ENCODE peak calls at places on chromosomes 7 and 10, in ten cellular contexts. K, P, X, Z, E, G, R, Y, O and A are unnamed samples.

GRCh38 chr10:98664329-98665042 is 217.8 kb upstream of the HPS1 start:
- DNase-seq in K (peak), P (no peak), X (peak), Z (no peak), E (peak), G (peak), R (no peak), Y (no peak), O (no peak), A (peak)

GRCh38 chr7:134565643-134566136 is 16.8 kb downstream of the AKR1B15 start:
- DNase-seq in K (no peak), P (no peak), X (no peak), Z (no peak), E (no peak), G (no peak), R (no peak), Y (peak), O (no peak), A (no peak)

GRCh38 chr10:99908512-99908911 is 101.2 kb downstream of the DNMBP start:
- DNase-seq in K (no peak), P (no peak), X (no peak), Z (no peak), E (no peak), G (no peak), R (no peak), Y (no peak), O (no peak), A (no peak)

GRCh38 chr7:54810401-54810800 is 51.4 kb upstream of the SEC61G start:
- DNase-seq in K (no peak), P (no peak), X (no peak), Z (no peak), E (no peak), G (no peak), R (no peak), Y (no peak), O (no peak), A (no peak)

GRCh38 chr7:6271091-6271658 is 1.2 kb downstream of the CYTH3 start:
- DNase-seq in K (peak), P (no peak), X (no peak), Z (peak), E (no peak), G (no peak), R (no peak), Y (peak), O (peak), A (no peak)

GRCh38 chr7:10579561-10579960 is 394.1 kb upstream of the PHF14 start:
- DNase-seq in K (no peak), P (no peak), X (no peak), Z (no peak), E (no peak), G (no peak), R (no peak), Y (no peak), O (no peak), A (no peak)

GRCh38 chr7:55191926-55192692 is 173.0 kb upstream of the LANCL2 start:
- DNase-seq in K (no peak), P (no peak), X (no peak), Z (no peak), E (peak), G (no peak), R (no peak), Y (peak), O (no peak), A (no peak)

GRCh38 chr10:18571076-18571475 is 80.3 kb downstream of the NSUN6 start:
- DNase-seq in K (no peak), P (no peak), X (no peak), Z (no peak), E (no peak), G (no peak), R (no peak), Y (no peak), O (no peak), A (no peak)

GRCh38 chr7:92835140-92835850 is 1.1 kb downstream of the CDK6 start:
- DNase-seq in K (peak), P (peak), X (peak), Z (peak), E (no peak), G (peak), R (no peak), Y (peak), O (peak), A (peak)

GRCh38 chr10:99331207-99331803 is 2.1 kb downstream of the CNNM1 start:
- DNase-seq in K (no peak), P (no peak), X (peak), Z (no peak), E (no peak), G (no peak), R (no peak), Y (no peak), O (no peak), A (no peak)

GRCh38 chr10:26323219-26323618 is 106.6 kb downstream of the GAD2 start:
- DNase-seq in K (no peak), P (no peak), X (no peak), Z (no peak), E (no peak), G (no peak), R (no peak), Y (no peak), O (no peak), A (no peak)

GRCh38 chr7:124992881-124993562 is 63.4 kb upstream of the POT1 start:
- DNase-seq in K (no peak), P (no peak), X (no peak), Z (peak), E (no peak), G (peak), R (no peak), Y (no peak), O (no peak), A (no peak)

GRCh38 chr7:131105294-131105802 is 222.3 kb upstream of the MKLN1 start:
- DNase-seq in K (no peak), P (no peak), X (no peak), Z (no peak), E (no peak), G (no peak), R (no peak), Y (peak), O (no peak), A (no peak)

GRCh38 chr7:33392143-33392542 is 262.8 kb downstream of the BBS9 start:
- DNase-seq in K (no peak), P (no peak), X (no peak), Z (no peak), E (no peak), G (no peak), R (no peak), Y (no peak), O (no peak), A (no peak)

GRCh38 chr10:11339660-11340059 is 271.8 kb downstream of the USP6NL start:
- DNase-seq in K (no peak), P (no peak), X (no peak), Z (no peak), E (no peak), G (no peak), R (no peak), Y (no peak), O (no peak), A (no peak)

GRCh38 chr10:61899997-61900828 is 1.3 kb upstream of the ARID5B start:
- DNase-seq in K (peak), P (no peak), X (peak), Z (peak), E (no peak), G (peak), R (no peak), Y (peak), O (peak), A (peak)

GRCh38 chr7:46725838-46726237 is 804.8 kb upstream of the IGFBP3 start:
- DNase-seq in K (no peak), P (no peak), X (no peak), Z (no peak), E (no peak), G (no peak), R (no peak), Y (no peak), O (no peak), A (no peak)

GRCh38 chr7:138186951-138187351 is 110.7 kb downstream of the AKR1D1 start:
- DNase-seq in K (no peak), P (no peak), X (no peak), Z (no peak), E (no peak), G (no peak), R (no peak), Y (no peak), O (no peak), A (no peak)

GRCh38 chr7:52271663-52272062 is 763.8 kb upstream of the POM121L12 start:
- DNase-seq in K (no peak), P (no peak), X (no peak), Z (no peak), E (no peak), G (no peak), R (peak), Y (no peak), O (no peak), A (no peak)

GRCh38 chr7:105149827-105150226 is 135.8 kb downstream of the KMT2E start:
- DNase-seq in K (no peak), P (no peak), X (no peak), Z (no peak), E (no peak), G (no peak), R (no peak), Y (no peak), O (no peak), A (no peak)

GRCh38 chr10:86291616-86292340 is 74.8 kb downstream of the GRID1 start:
- DNase-seq in K (no peak), P (peak), X (no peak), Z (peak), E (peak), G (no peak), R (no peak), Y (peak), O (peak), A (no peak)

GRCh38 chr10:7596356-7596755 is 70.4 kb downstream of the ITIH5 start:
- DNase-seq in K (no peak), P (no peak), X (no peak), Z (no peak), E (no peak), G (no peak), R (no peak), Y (no peak), O (no peak), A (no peak)

GRCh38 chr10:100009283-100009792 is 409 bp downstream of the DNMBP start:
- DNase-seq in K (peak), P (no peak), X (peak), Z (peak), E (no peak), G (peak), R (no peak), Y (no peak), O (peak), A (no peak)

GRCh38 chr10:129500617-129501339 is 33.7 kb downstream of the MGMT start:
- DNase-seq in K (no peak), P (no peak), X (peak), Z (no peak), E (no peak), G (no peak), R (peak), Y (no peak), O (no peak), A (no peak)

GRCh38 chr10:9051328-9051974 is 997.0 kb downstream of the GATA3 start:
- DNase-seq in K (no peak), P (no peak), X (no peak), Z (no peak), E (no peak), G (no peak), R (no peak), Y (no peak), O (no peak), A (no peak)

GRCh38 chr7:138169441-138169851 is 93.2 kb downstream of the AKR1D1 start:
- DNase-seq in K (no peak), P (no peak), X (no peak), Z (no peak), E (no peak), G (no peak), R (no peak), Y (no peak), O (no peak), A (no peak)

GRCh38 chr7:107505997-107506682 is 36.3 kb downstream of the GPR22 start:
- DNase-seq in K (peak), P (no peak), X (peak), Z (peak), E (no peak), G (no peak), R (no peak), Y (no peak), O (no peak), A (no peak)

GRCh38 chr7:157150825-157151412 is 12.2 kb downstream of the UBE3C start:
- DNase-seq in K (no peak), P (no peak), X (peak), Z (no peak), E (peak), G (peak), R (no peak), Y (no peak), O (no peak), A (no peak)

GRCh38 chr7:77788327-77788902 is 9.8 kb downstream of the TMEM60 start:
- DNase-seq in K (no peak), P (no peak), X (no peak), Z (no peak), E (no peak), G (no peak), R (no peak), Y (no peak), O (no peak), A (no peak)

GRCh38 chr7:71801996-71802395 is 610.1 kb downstream of the CALN1 start:
- DNase-seq in K (no peak), P (no peak), X (no peak), Z (no peak), E (no peak), G (no peak), R (no peak), Y (no peak), O (no peak), A (no peak)

GRCh38 chr7:101258243-101258731 is 13.4 kb upstream of the FIS1 start:
- DNase-seq in K (no peak), P (no peak), X (no peak), Z (no peak), E (no peak), G (no peak), R (no peak), Y (no peak), O (no peak), A (no peak)

GRCh38 chr10:124239666-124240065 is 146.3 kb upstream of the CHST15 start:
- DNase-seq in K (peak), P (no peak), X (no peak), Z (peak), E (no peak), G (no peak), R (no peak), Y (no peak), O (no peak), A (no peak)

GRCh38 chr10:28686835-28687682 is 9.7 kb downstream of the BAMBI start:
- DNase-seq in K (no peak), P (no peak), X (no peak), Z (no peak), E (no peak), G (no peak), R (no peak), Y (no peak), O (no peak), A (no peak)

GRCh38 chr7:68733219-68734143 is 864.8 kb upstream of the AUTS2 start:
- DNase-seq in K (no peak), P (no peak), X (no peak), Z (no peak), E (no peak), G (no peak), R (no peak), Y (no peak), O (no peak), A (no peak)

GRCh38 chr10:27746364-27747095 is 911 bp upstream of the MKX start:
- DNase-seq in K (no peak), P (no peak), X (no peak), Z (no peak), E (no peak), G (no peak), R (no peak), Y (no peak), O (no peak), A (no peak)

DNA sequence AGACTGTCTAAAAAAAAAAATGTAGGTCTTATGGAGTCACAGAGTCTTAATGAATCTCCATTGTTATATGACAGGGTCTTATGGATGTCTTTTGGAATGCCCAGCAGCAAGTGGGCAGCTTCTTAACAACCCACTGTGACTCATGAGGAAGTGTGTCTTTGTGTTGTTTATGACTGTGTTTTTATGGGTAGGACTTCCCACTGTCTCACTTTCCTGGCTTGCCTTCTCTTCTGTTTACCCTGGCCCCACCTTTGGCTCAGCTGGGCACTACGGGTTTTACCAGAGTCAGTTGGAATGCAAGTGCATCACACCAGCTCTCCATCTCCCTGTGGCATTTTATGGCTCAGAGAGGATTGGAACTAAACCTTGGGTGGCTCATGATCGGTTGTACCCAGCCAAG is 580.5 kb downstream of the AUTS2 start:
- DNase-seq in K (peak), P (no peak), X (no peak), Z (no peak), E (no peak), G (no peak), R (no peak), Y (peak), O (no peak), A (no peak)
- TF ChIP-seq POLR2AphosphoS5 in K (no peak), P (no peak), X (no peak), Z (no peak), E (no peak), G (no peak), R (no peak), Y (no peak), O (no peak), A (no peak)

GRCh38 chr7:65980478-65981250 is 1.3 kb downstream of the GUSB start:
- DNase-seq in K (peak), P (peak), X (no peak), Z (peak), E (no peak), G (peak), R (peak), Y (peak), O (peak), A (peak)

GRCh38 chr7:65983965-65984654 is 2.1 kb upstream of the GUSB start:
- DNase-seq in K (no peak), P (peak), X (no peak), Z (no peak), E (no peak), G (no peak), R (no peak), Y (no peak), O (no peak), A (no peak)

GRCh38 chr7:65979583-65980477 is 2.2 kb downstream of the GUSB start:
- DNase-seq in K (no peak), P (peak), X (no peak), Z (no peak), E (no peak), G (peak), R (no peak), Y (no peak), O (peak), A (no peak)

GRCh38 chr7:65978891-65979582 is 3.0 kb downstream of the GUSB start:
- DNase-seq in K (no peak), P (peak), X (no peak), Z (no peak), E (no peak), G (no peak), R (no peak), Y (no peak), O (peak), A (no peak)

DNA sequence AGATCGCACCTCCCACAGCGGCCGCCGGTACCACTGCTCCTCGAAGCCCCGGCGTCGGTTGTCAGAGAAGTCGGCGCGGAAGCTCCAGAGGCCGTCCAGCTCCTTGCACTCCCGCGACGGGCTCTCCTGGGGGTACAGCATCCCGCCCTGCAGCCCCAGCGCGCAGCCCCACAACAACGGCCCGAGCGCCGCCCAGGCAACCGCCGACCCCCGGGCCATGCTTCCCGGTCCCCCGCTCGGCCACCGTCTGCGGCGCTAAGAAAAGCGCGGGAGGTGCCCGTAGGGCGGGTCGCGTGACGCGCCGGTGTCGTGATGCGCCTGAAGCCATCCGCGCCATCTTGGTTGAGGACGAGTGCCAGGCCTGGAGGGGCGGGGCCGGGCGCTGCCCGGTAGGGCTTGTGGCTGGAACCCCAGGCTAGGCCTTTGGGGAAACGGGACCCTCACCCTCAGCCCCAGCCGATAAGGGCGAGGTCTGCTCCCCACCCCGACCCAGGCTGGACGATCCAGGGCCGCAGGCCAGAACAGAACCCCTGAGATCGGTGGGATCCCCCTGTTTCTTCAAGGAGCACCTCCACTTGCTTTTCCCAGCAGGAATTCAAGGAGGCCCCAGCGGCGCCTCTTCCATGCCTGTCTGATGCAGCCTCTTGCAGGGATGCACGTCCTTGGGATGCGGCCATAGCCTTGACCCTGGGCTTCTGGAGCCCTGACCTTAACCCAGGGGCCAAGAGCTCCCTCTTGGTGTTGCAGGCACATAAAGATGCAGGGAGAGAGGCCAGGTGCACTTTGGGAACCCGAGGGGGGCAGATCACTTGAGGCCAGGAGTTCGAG is at the start of gene GUSB:
- DNase-seq in K (peak), P (peak), X (peak), Z (peak), E (peak), G (peak), R (peak), Y (peak), O (peak), A (peak)
- TF ChIP-seq POLR2A in K (peak), P (no peak), X (peak), Z (peak), E (peak), G (peak), R (peak), Y (no peak), O (no peak), A (peak)

GRCh38 chr10:45155784-45156183 is 155.1 kb downstream of the ZNF22 start:
- DNase-seq in K (no peak), P (no peak), X (peak), Z (no peak), E (no peak), G (peak), R (no peak), Y (no peak), O (no peak), A (no peak)

GRCh38 chr10:45151467-45152214 is 150.9 kb downstream of the ZNF22 start:
- DNase-seq in K (no peak), P (no peak), X (no peak), Z (no peak), E (no peak), G (no peak), R (no peak), Y (no peak), O (no peak), A (no peak)

GRCh38 chr10:45150997-45151396 is 150.3 kb downstream of the ZNF22 start:
- DNase-seq in K (no peak), P (no peak), X (no peak), Z (no peak), E (no peak), G (no peak), R (no peak), Y (no peak), O (no peak), A (no peak)

GRCh38 chr10:45154481-45154880 is 153.8 kb downstream of the ZNF22 start:
- DNase-seq in K (no peak), P (no peak), X (no peak), Z (no peak), E (no peak), G (no peak), R (no peak), Y (no peak), O (no peak), A (no peak)

DNA sequence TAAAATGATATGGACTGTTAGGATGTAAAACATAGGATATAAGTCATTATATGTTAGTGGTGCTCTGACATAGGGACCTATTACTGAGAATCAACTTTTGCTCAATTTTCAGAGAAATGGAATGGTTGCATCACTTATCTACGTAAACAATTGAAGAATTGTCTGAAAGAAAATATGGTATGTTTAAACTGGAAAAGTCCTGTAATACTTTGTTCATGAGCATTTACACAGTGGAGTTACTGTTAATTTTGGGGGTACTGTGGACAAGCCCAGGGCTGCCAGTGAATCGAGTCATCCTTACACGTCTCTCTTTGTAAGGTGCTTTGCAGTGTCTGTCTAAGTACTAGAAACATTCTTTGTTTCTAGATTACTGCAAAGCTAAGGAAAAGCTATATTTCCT is 152.0 kb downstream of the ZNF22 start:
- DNase-seq in K (no peak), P (no peak), X (no peak), Z (no peak), E (no peak), G (no peak), R (no peak), Y (no peak), O (no peak), A (no peak)
- TF ChIP-seq POLR2AphosphoS5 in K (no peak), P (no peak), X (no peak), Z (no peak), E (no peak), G (no peak), R (no peak), Y (no peak), O (no peak), A (no peak)

GRCh38 chr7:147497246-147497645 is 1093.3 kb upstream of the C7orf33 start:
- DNase-seq in K (no peak), P (no peak), X (no peak), Z (no peak), E (no peak), G (no peak), R (no peak), Y (no peak), O (no peak), A (no peak)

GRCh38 chr7:147492621-147493020 is 1097.9 kb upstream of the C7orf33 start:
- DNase-seq in K (no peak), P (no peak), X (no peak), Z (no peak), E (no peak), G (no peak), R (no peak), Y (no peak), O (no peak), A (no peak)

GRCh38 chr7:147498081-147498480 is 1092.5 kb upstream of the C7orf33 start:
- DNase-seq in K (no peak), P (no peak), X (no peak), Z (no peak), E (no peak), G (no peak), R (no peak), Y (no peak), O (no peak), A (no peak)

GRCh38 chr7:147496209-147496608 is 1094.4 kb upstream of the C7orf33 start:
- DNase-seq in K (no peak), P (no peak), X (no peak), Z (no peak), E (no peak), G (no peak), R (no peak), Y (no peak), O (no peak), A (no peak)
- TF ChIP-seq POLR2A in K (no peak), P (no peak), X (no peak), Z (no peak), E (no peak), G (no peak), R (no peak), Y (no peak), O (no peak), A (no peak)